ENCODE peak calls at places on chromosomes 2 and 18, in ten cellular contexts. One of them, this sample, is unnamed.

GRCh38 chr2:7709907-7710306 is 792.7 kb downstream of the RNF144A start:
- DNase-seq in aorta: no peak
- DNase-seq in astrocyte: peak; percentile 55
- DNase-seq in heart right ventricle: no peak
- DNase-seq in IMR-90: peak; percentile 31
- DNase-seq in Panc1: no peak
- DNase-seq in endodermal cell: no peak
- DNase-seq in heart left ventricle: no peak
- DNase-seq in OCI-LY7: no peak
- DNase-seq in colonic mucosa: no peak
- DNase-seq in this sample: no peak

GRCh38 chr18:45626330-45627203 is 11.3 kb downstream of the SLC14A2 start:
- DNase-seq in IMR-90: peak; percentile 43
- DNase-seq in endodermal cell: peak; percentile 81
- DNase-seq in OCI-LY7: no peak
- DNase-seq in Panc1: no peak
- DNase-seq in heart left ventricle: no peak
- DNase-seq in aorta: no peak
- DNase-seq in colonic mucosa: no peak
- DNase-seq in astrocyte: peak; percentile 61
- DNase-seq in heart right ventricle: no peak
- DNase-seq in this sample: no peak

GRCh38 chr2:186772579-186772978 is 76.4 kb downstream of the ZSWIM2 start:
- DNase-seq in heart right ventricle: no peak
- DNase-seq in colonic mucosa: no peak
- DNase-seq in IMR-90: no peak
- DNase-seq in astrocyte: no peak
- DNase-seq in endodermal cell: no peak
- DNase-seq in Panc1: no peak
- DNase-seq in heart left ventricle: no peak
- DNase-seq in aorta: no peak
- DNase-seq in OCI-LY7: no peak
- DNase-seq in this sample: no peak

GRCh38 chr2:101038455-101039255 is 36.6 kb downstream of the RPL31 start:
- DNase-seq in aorta: peak; percentile 68
- DNase-seq in IMR-90: no peak
- DNase-seq in Panc1: no peak
- DNase-seq in heart right ventricle: no peak
- DNase-seq in OCI-LY7: peak; percentile 11
- DNase-seq in endodermal cell: peak; percentile 80
- DNase-seq in astrocyte: no peak
- DNase-seq in colonic mucosa: no peak
- DNase-seq in heart left ventricle: no peak
- DNase-seq in this sample: no peak

GRCh38 chr2:88350641-88351601 is 101.6 kb downstream of the FOXI3 start:
- DNase-seq in heart right ventricle: peak; percentile 32
- DNase-seq in Panc1: peak; percentile 33
- DNase-seq in IMR-90: peak; percentile 12
- DNase-seq in colonic mucosa: peak; percentile 82
- DNase-seq in heart left ventricle: peak; percentile 68
- DNase-seq in OCI-LY7: peak; percentile 15
- DNase-seq in endodermal cell: peak; percentile 97
- DNase-seq in aorta: peak; percentile 80
- DNase-seq in astrocyte: no peak
- DNase-seq in this sample: peak; percentile 23

GRCh38 chr18:29556070-29556469 is 1379.1 kb upstream of the CDH2 start:
- DNase-seq in colonic mucosa: no peak
- DNase-seq in OCI-LY7: no peak
- DNase-seq in heart right ventricle: no peak
- DNase-seq in Panc1: no peak
- DNase-seq in IMR-90: no peak
- DNase-seq in heart left ventricle: no peak
- DNase-seq in endodermal cell: no peak
- DNase-seq in aorta: no peak
- DNase-seq in astrocyte: no peak
- DNase-seq in this sample: no peak

GRCh38 chr2:196079052-196079451 is 10.4 kb upstream of the DNAH7 start:
- DNase-seq in OCI-LY7: no peak
- DNase-seq in endodermal cell: no peak
- DNase-seq in aorta: no peak
- DNase-seq in IMR-90: peak; percentile 2
- DNase-seq in colonic mucosa: no peak
- DNase-seq in Panc1: no peak
- DNase-seq in astrocyte: no peak
- DNase-seq in heart right ventricle: no peak
- DNase-seq in heart left ventricle: no peak
- DNase-seq in this sample: no peak

GRCh38 chr2:126714191-126714965 is 58.4 kb downstream of the GYPC start:
- DNase-seq in aorta: no peak
- DNase-seq in endodermal cell: peak; percentile 36
- DNase-seq in IMR-90: no peak
- DNase-seq in heart left ventricle: no peak
- DNase-seq in OCI-LY7: no peak
- DNase-seq in astrocyte: no peak
- DNase-seq in Panc1: no peak
- DNase-seq in colonic mucosa: no peak
- DNase-seq in heart right ventricle: no peak
- DNase-seq in this sample: no peak

GRCh38 chr18:5103286-5103685 is 93.8 kb downstream of the AKAIN1 start:
- DNase-seq in Panc1: no peak
- DNase-seq in heart left ventricle: no peak
- DNase-seq in colonic mucosa: no peak
- DNase-seq in aorta: no peak
- DNase-seq in OCI-LY7: peak; percentile 14
- DNase-seq in endodermal cell: no peak
- DNase-seq in heart right ventricle: no peak
- DNase-seq in astrocyte: no peak
- DNase-seq in IMR-90: no peak
- DNase-seq in this sample: no peak

GRCh38 chr2:46802665-46803550 is 112.7 kb downstream of the MCFD2 start:
- DNase-seq in endodermal cell: peak; percentile 30
- DNase-seq in IMR-90: no peak
- DNase-seq in astrocyte: no peak
- DNase-seq in heart right ventricle: no peak
- DNase-seq in aorta: no peak
- DNase-seq in Panc1: no peak
- DNase-seq in OCI-LY7: no peak
- DNase-seq in colonic mucosa: no peak
- DNase-seq in heart left ventricle: no peak
- DNase-seq in this sample: no peak

GRCh38 chr2:28870146-28870891 is at the start of gene TRMT61B:
- DNase-seq in IMR-90: peak; percentile 93
- DNase-seq in endodermal cell: peak; percentile 99
- DNase-seq in astrocyte: peak; percentile 88
- DNase-seq in colonic mucosa: peak; percentile 97
- DNase-seq in aorta: peak; percentile 99
- DNase-seq in heart left ventricle: peak; percentile 98
- DNase-seq in heart right ventricle: peak; percentile 97
- DNase-seq in Panc1: peak; percentile 90
- DNase-seq in OCI-LY7: peak; percentile 97
- DNase-seq in this sample: peak; percentile 98
- H3K4me1 ChIP-seq in IMR-90: no peaks in the 10 kb centered on the region
- H3K4me1 ChIP-seq in endodermal cell: no peaks in the 10 kb centered on the region
- H3K4me1 ChIP-seq in astrocyte: peaks cover 9% of the 10 kb centered on the region
- H3K4me1 ChIP-seq in colonic mucosa: peaks cover 13% of the 10 kb centered on the region
- H3K4me1 ChIP-seq in aorta: no peaks in the 10 kb centered on the region
- H3K4me1 ChIP-seq in heart left ventricle: peaks cover 15% of the 10 kb centered on the region
- H3K4me1 ChIP-seq in heart right ventricle: peaks cover 13% of the 10 kb centered on the region
- H3K4me1 ChIP-seq in Panc1: peaks cover 10% of the 10 kb centered on the region
- H3K4me1 ChIP-seq in OCI-LY7: peaks cover 22% of the 10 kb centered on the region
- H3K4me1 ChIP-seq in this sample: peaks cover 51% of the 10 kb centered on the region

GRCh38 chr2:89780318-89780717 is 1088.8 kb downstream of the RPIA start:
- DNase-seq in astrocyte: no peak
- DNase-seq in colonic mucosa: no peak
- DNase-seq in aorta: no peak
- DNase-seq in OCI-LY7: no peak
- DNase-seq in IMR-90: no peak
- DNase-seq in Panc1: no peak
- DNase-seq in heart right ventricle: no peak
- DNase-seq in heart left ventricle: no peak
- DNase-seq in endodermal cell: no peak
- DNase-seq in this sample: no peak
- H3K9me3 ChIP-seq in astrocyte: peaks cover 60% of the 10 kb centered on the region
- H3K9me3 ChIP-seq in colonic mucosa: peaks cover 24% of the 10 kb centered on the region
- H3K9me3 ChIP-seq in aorta: peaks cover 2% of the 10 kb centered on the region
- H3K9me3 ChIP-seq in OCI-LY7: peaks cover 99% of the 10 kb centered on the region
- H3K9me3 ChIP-seq in IMR-90: peaks cover 53% of the 10 kb centered on the region
- H3K9me3 ChIP-seq in Panc1: no peaks in the 10 kb centered on the region
- H3K9me3 ChIP-seq in heart right ventricle: peaks cover 89% of the 10 kb centered on the region
- H3K9me3 ChIP-seq in heart left ventricle: peaks cover 100% of the 10 kb centered on the region
- H3K9me3 ChIP-seq in endodermal cell: peaks cover 100% of the 10 kb centered on the region
- H3K9me3 ChIP-seq in this sample: peaks cover 100% of the 10 kb centered on the region

GRCh38 chr2:39107724-39108273 is 13.1 kb downstream of the SOS1 start:
- DNase-seq in IMR-90: no peak
- DNase-seq in heart left ventricle: no peak
- DNase-seq in endodermal cell: no peak
- DNase-seq in Panc1: no peak
- DNase-seq in colonic mucosa: no peak
- DNase-seq in astrocyte: no peak
- DNase-seq in heart right ventricle: no peak
- DNase-seq in OCI-LY7: no peak
- DNase-seq in aorta: no peak
- DNase-seq in this sample: no peak

GRCh38 chr2:39114771-39115170 is 6.1 kb downstream of the SOS1 start:
- DNase-seq in astrocyte: peak; percentile 45
- DNase-seq in OCI-LY7: no peak
- DNase-seq in IMR-90: peak; percentile 66
- DNase-seq in heart right ventricle: no peak
- DNase-seq in colonic mucosa: no peak
- DNase-seq in Panc1: no peak
- DNase-seq in endodermal cell: no peak
- DNase-seq in aorta: no peak
- DNase-seq in heart left ventricle: no peak
- DNase-seq in this sample: no peak

GRCh38 chr2:39108377-39108776 is 12.5 kb downstream of the SOS1 start:
- DNase-seq in heart left ventricle: no peak
- DNase-seq in colonic mucosa: no peak
- DNase-seq in aorta: no peak
- DNase-seq in heart right ventricle: no peak
- DNase-seq in Panc1: no peak
- DNase-seq in astrocyte: no peak
- DNase-seq in OCI-LY7: no peak
- DNase-seq in IMR-90: no peak
- DNase-seq in endodermal cell: no peak
- DNase-seq in this sample: no peak

GRCh38 chr2:39107156-39107555 is 13.7 kb downstream of the SOS1 start:
- DNase-seq in IMR-90: no peak
- DNase-seq in heart left ventricle: no peak
- DNase-seq in aorta: no peak
- DNase-seq in Panc1: no peak
- DNase-seq in endodermal cell: no peak
- DNase-seq in colonic mucosa: no peak
- DNase-seq in OCI-LY7: peak; percentile 9
- DNase-seq in heart right ventricle: no peak
- DNase-seq in astrocyte: no peak
- DNase-seq in this sample: no peak

DNA sequence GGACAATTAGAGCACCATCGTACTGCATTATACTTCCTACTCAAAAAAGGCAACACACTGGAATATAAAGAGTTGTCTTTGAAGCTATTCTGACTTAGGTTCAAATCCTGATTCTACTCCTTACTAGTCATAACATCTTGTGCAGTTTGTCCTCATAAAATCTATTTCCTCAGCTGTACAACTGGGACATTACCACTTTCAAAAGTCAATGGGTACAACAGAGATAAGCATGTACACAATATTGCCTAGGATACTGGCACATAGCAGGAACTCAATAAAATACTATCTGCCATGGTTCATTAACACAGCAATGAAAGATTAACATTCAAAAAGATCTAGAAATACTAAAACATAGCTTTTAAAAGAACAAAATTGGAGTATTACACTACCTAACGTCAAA is 11.3 kb downstream of the SOS1 start:
- DNase-seq in heart right ventricle: no peak
- DNase-seq in endodermal cell: no peak
- DNase-seq in astrocyte: no peak
- DNase-seq in aorta: no peak
- DNase-seq in colonic mucosa: no peak
- DNase-seq in Panc1: no peak
- DNase-seq in heart left ventricle: no peak
- DNase-seq in IMR-90: no peak
- DNase-seq in OCI-LY7: no peak
- DNase-seq in this sample: no peak
- H3K4me3 ChIP-seq in heart right ventricle: no peak overlapping the region
- H3K4me3 ChIP-seq in endodermal cell: no peak overlapping the region
- H3K4me3 ChIP-seq in astrocyte: no peak overlapping the region
- H3K4me3 ChIP-seq in aorta: no peak overlapping the region
- H3K4me3 ChIP-seq in colonic mucosa: no peak overlapping the region
- H3K4me3 ChIP-seq in Panc1: no peak overlapping the region
- H3K4me3 ChIP-seq in heart left ventricle: no peak overlapping the region
- H3K4me3 ChIP-seq in IMR-90: no peak overlapping the region
- H3K4me3 ChIP-seq in OCI-LY7: no peak overlapping the region
- H3K4me3 ChIP-seq in this sample: no peak overlapping the region

GRCh38 chr2:226678422-226678821 is 121.2 kb downstream of the IRS1 start:
- DNase-seq in aorta: no peak
- DNase-seq in heart left ventricle: no peak
- DNase-seq in OCI-LY7: no peak
- DNase-seq in colonic mucosa: peak; percentile 59
- DNase-seq in IMR-90: no peak
- DNase-seq in heart right ventricle: no peak
- DNase-seq in astrocyte: no peak
- DNase-seq in endodermal cell: no peak
- DNase-seq in Panc1: no peak
- DNase-seq in this sample: peak; percentile 16

GRCh38 chr2:226674123-226674522 is 125.5 kb downstream of the IRS1 start:
- DNase-seq in colonic mucosa: no peak
- DNase-seq in aorta: no peak
- DNase-seq in IMR-90: no peak
- DNase-seq in OCI-LY7: no peak
- DNase-seq in astrocyte: no peak
- DNase-seq in endodermal cell: no peak
- DNase-seq in heart left ventricle: no peak
- DNase-seq in heart right ventricle: no peak
- DNase-seq in Panc1: no peak
- DNase-seq in this sample: no peak

GRCh38 chr2:226676618-226677017 is 123.0 kb downstream of the IRS1 start:
- DNase-seq in OCI-LY7: no peak
- DNase-seq in Panc1: no peak
- DNase-seq in IMR-90: no peak
- DNase-seq in colonic mucosa: no peak
- DNase-seq in endodermal cell: no peak
- DNase-seq in astrocyte: no peak
- DNase-seq in aorta: no peak
- DNase-seq in heart right ventricle: no peak
- DNase-seq in heart left ventricle: no peak
- DNase-seq in this sample: no peak

GRCh38 chr2:226679389-226680057 is 120.1 kb downstream of the IRS1 start:
- DNase-seq in heart right ventricle: no peak
- DNase-seq in IMR-90: no peak
- DNase-seq in OCI-LY7: no peak
- DNase-seq in heart left ventricle: no peak
- DNase-seq in Panc1: no peak
- DNase-seq in colonic mucosa: no peak
- DNase-seq in aorta: no peak
- DNase-seq in astrocyte: no peak
- DNase-seq in endodermal cell: no peak
- DNase-seq in this sample: no peak

DNA sequence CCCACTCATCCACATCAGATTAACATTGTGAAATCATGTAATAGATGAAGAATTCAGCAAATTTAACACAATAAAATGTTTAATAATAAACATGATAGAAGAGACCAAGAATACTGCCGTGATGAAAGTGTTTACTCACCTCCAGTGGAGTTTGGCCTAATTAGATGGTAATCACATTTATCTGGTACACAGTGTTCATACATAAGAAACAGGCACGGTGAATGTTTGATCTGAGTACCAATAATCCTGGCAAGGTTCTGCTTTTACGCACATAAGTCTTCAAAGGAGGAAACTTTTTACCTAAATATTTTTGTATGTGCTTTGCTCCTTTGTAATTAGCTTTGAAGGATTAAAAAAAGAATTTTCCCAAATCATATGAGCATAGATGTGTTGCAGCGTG is 122.5 kb downstream of the IRS1 start:
- DNase-seq in endodermal cell: no peak
- DNase-seq in OCI-LY7: no peak
- DNase-seq in aorta: no peak
- DNase-seq in heart left ventricle: no peak
- DNase-seq in astrocyte: no peak
- DNase-seq in colonic mucosa: no peak
- DNase-seq in Panc1: no peak
- DNase-seq in heart right ventricle: no peak
- DNase-seq in IMR-90: no peak
- DNase-seq in this sample: no peak
- H3K4me1 ChIP-seq in endodermal cell: no peaks in the 10 kb centered on the region
- H3K4me1 ChIP-seq in OCI-LY7: no peaks in the 10 kb centered on the region
- H3K4me1 ChIP-seq in aorta: peaks cover 4% of the 10 kb centered on the region
- H3K4me1 ChIP-seq in heart left ventricle: peaks cover 8% of the 10 kb centered on the region
- H3K4me1 ChIP-seq in astrocyte: peaks cover 9% of the 10 kb centered on the region
- H3K4me1 ChIP-seq in colonic mucosa: no peaks in the 10 kb centered on the region
- H3K4me1 ChIP-seq in Panc1: no peaks in the 10 kb centered on the region
- H3K4me1 ChIP-seq in heart right ventricle: no peaks in the 10 kb centered on the region
- H3K4me1 ChIP-seq in IMR-90: peaks cover 6% of the 10 kb centered on the region
- H3K4me1 ChIP-seq in this sample: peaks cover 28% of the 10 kb centered on the region

This sample was measured in left ventricle myocardium inferior.